ENCODE peak calls at places on chromosomes 4 and X, in six cellular contexts. L, G, B, X, R and Q are unnamed samples.

GRCh38 chrX:44903107-44903506 is 30.1 kb downstream of the KDM6A start:
- DNase-seq in L (peak; percentile 73), G (peak; percentile 3), B (peak; percentile 58), X (peak; percentile 81), R (no peak), Q (peak; percentile 75)

GRCh38 chrX:24357101-24357500 is 3.3 kb upstream of the SUPT20HL1 start:
- DNase-seq in L (peak; percentile 43), G (no peak), B (no peak), X (peak; percentile 14), R (no peak), Q (peak; percentile 37)

GRCh38 chrX:19046343-19047215 is 62.7 kb upstream of the PHKA2 start:
- DNase-seq in L (peak; percentile 64), G (no peak), B (no peak), X (peak; percentile 37), R (no peak), Q (peak; percentile 76)

GRCh38 chr4:27467351-27467750 is 606.7 kb downstream of the STIM2 start:
- DNase-seq in L (no peak), G (no peak), B (no peak), X (no peak), R (no peak), Q (no peak)

GRCh38 chr4:3389186-3389878 is 52.4 kb upstream of the HGFAC start:
- DNase-seq in L (no peak), G (no peak), B (no peak), X (no peak), R (no peak), Q (no peak)

GRCh38 chrX:48960291-48960690 is 2.9 kb upstream of the OTUD5 start:
- DNase-seq in L (no peak), G (no peak), B (no peak), X (no peak), R (no peak), Q (no peak)

GRCh38 chr4:47674173-47674572 is 163.7 kb downstream of the CORIN start:
- DNase-seq in L (no peak), G (no peak), B (no peak), X (no peak), R (no peak), Q (no peak)

GRCh38 chrX:23287191-23287764 is 47.4 kb upstream of the PTCHD1 start:
- DNase-seq in L (no peak), G (no peak), B (no peak), X (no peak), R (no peak), Q (no peak)

GRCh38 chrX:14832151-14832550 is 40.7 kb downstream of the FANCB start:
- DNase-seq in L (peak; percentile 74), G (peak; percentile 6), B (no peak), X (peak; percentile 56), R (no peak), Q (no peak)

GRCh38 chr4:115113382-115114106 is at the start of gene NDST4:
- DNase-seq in L (peak; percentile 65), G (no peak), B (no peak), X (peak; percentile 53), R (no peak), Q (no peak)

GRCh38 chrX:155237719-155238118 is 21.5 kb downstream of the VBP1 start:
- DNase-seq in L (no peak), G (no peak), B (no peak), X (no peak), R (no peak), Q (no peak)

GRCh38 chrX:21966866-21967265 is 26.4 kb downstream of the SMS start:
- DNase-seq in L (no peak), G (no peak), B (no peak), X (no peak), R (no peak), Q (no peak)

GRCh38 chrX:51463322-51463721 is 33.1 kb downstream of the NUDT11 start:
- DNase-seq in L (no peak), G (no peak), B (no peak), X (no peak), R (no peak), Q (no peak)

GRCh38 chrX:148536961-148537360 is 36.5 kb downstream of the AFF2 start:
- DNase-seq in L (peak; percentile 7), G (no peak), B (no peak), X (no peak), R (no peak), Q (no peak)

GRCh38 chr4:113693993-113694392 is 67.5 kb downstream of the CAMK2D start:
- DNase-seq in L (no peak), G (no peak), B (no peak), X (no peak), R (no peak), Q (no peak)

GRCh38 chr4:86901864-86902263 is 9.6 kb upstream of the C4orf36 start:
- DNase-seq in L (no peak), G (no peak), B (no peak), X (no peak), R (no peak), Q (no peak)

GRCh38 chr4:165631208-165631894 is 241.7 kb upstream of the TLL1 start:
- DNase-seq in L (no peak), G (no peak), B (no peak), X (no peak), R (no peak), Q (no peak)

GRCh38 chr4:39274503-39274902 is 91.7 kb downstream of the RFC1 start:
- DNase-seq in L (no peak), G (no peak), B (no peak), X (no peak), R (peak; percentile 28), Q (no peak)

GRCh38 chr4:48109413-48110263 is 24.4 kb downstream of the TXK start:
- DNase-seq in L (peak; percentile 64), G (no peak), B (peak; percentile 68), X (peak; percentile 43), R (peak; percentile 44), Q (peak; percentile 27)

GRCh38 chr4:74284074-74284473 is 24.2 kb upstream of the EPGN start:
- DNase-seq in L (peak; percentile 76), G (no peak), B (no peak), X (no peak), R (no peak), Q (peak; percentile 61)

GRCh38 chrX:149711545-149712236 is at the start of gene MAGEA11:
- DNase-seq in L (peak; percentile 38), G (no peak), B (no peak), X (no peak), R (no peak), Q (no peak)

GRCh38 chr4:77697860-77698599 is 92.4 kb downstream of the CXCL13 start:
- DNase-seq in L (peak; percentile 72), G (peak; percentile 32), B (peak; percentile 35), X (peak; percentile 68), R (no peak), Q (peak; percentile 51)

GRCh38 chrX:107482046-107482445 is 32.6 kb downstream of the FRMPD3 start:
- DNase-seq in L (no peak), G (no peak), B (no peak), X (no peak), R (no peak), Q (no peak)

GRCh38 chr4:104591505-104591904 is 96.8 kb upstream of the CXXC4 start:
- DNase-seq in L (no peak), G (no peak), B (no peak), X (no peak), R (no peak), Q (no peak)

GRCh38 chr4:88600129-88600849 is 8.0 kb downstream of the HERC3 start:
- DNase-seq in L (peak; percentile 79), G (peak; percentile 64), B (no peak), X (peak; percentile 32), R (no peak), Q (no peak)

GRCh38 chr4:147760176-147760575 is 28.3 kb downstream of the ARHGAP10 start:
- DNase-seq in L (no peak), G (no peak), B (no peak), X (no peak), R (no peak), Q (no peak)

GRCh38 chr4:36165256-36166005 is 78.9 kb downstream of the ARAP2 start:
- DNase-seq in L (no peak), G (no peak), B (no peak), X (no peak), R (no peak), Q (no peak)

GRCh38 chr4:121189811-121190210 is 25.7 kb upstream of the TNIP3 start:
- DNase-seq in L (no peak), G (no peak), B (peak; percentile 89), X (no peak), R (no peak), Q (no peak)

GRCh38 chr4:41409095-41409494 is 128.9 kb upstream of the LIMCH1 start:
- DNase-seq in L (no peak), G (no peak), B (no peak), X (no peak), R (no peak), Q (no peak)

GRCh38 chr4:10605746-10606482 is 78.7 kb downstream of the CLNK start:
- DNase-seq in L (peak; percentile 93), G (peak; percentile 42), B (no peak), X (peak; percentile 88), R (no peak), Q (no peak)

GRCh38 chrX:31435592-31435991 is 363.8 kb upstream of the FTHL17 start:
- DNase-seq in L (no peak), G (no peak), B (no peak), X (peak; percentile 81), R (no peak), Q (no peak)

GRCh38 chr4:71156616-71157015 is 163.2 kb downstream of the DCK start:
- DNase-seq in L (no peak), G (no peak), B (no peak), X (no peak), R (no peak), Q (no peak)

GRCh38 chr4:150012851-150013360 is 65.3 kb upstream of the DCLK2 start:
- DNase-seq in L (no peak), G (no peak), B (no peak), X (no peak), R (no peak), Q (no peak)

GRCh38 chrX:111875881-111876280 is at the start of gene TRPC5OS:
- DNase-seq in L (no peak), G (no peak), B (no peak), X (no peak), R (no peak), Q (no peak)

GRCh38 chrX:153456161-153456560 is 10.3 kb upstream of the TREX2 start:
- DNase-seq in L (no peak), G (no peak), B (no peak), X (no peak), R (no peak), Q (no peak)

GRCh38 chr4:125849869-125850268 is 535.1 kb downstream of the FAT4 start:
- DNase-seq in L (peak; percentile 11), G (peak; percentile 11), B (no peak), X (peak; percentile 6), R (no peak), Q (peak; percentile 22)

GRCh38 chr4:186002853-186003252 is 66.1 kb upstream of the TLR3 start:
- DNase-seq in L (no peak), G (no peak), B (no peak), X (no peak), R (peak; percentile 46), Q (no peak)